ENCODE peak calls at places on chromosomes 16 and 17, in four cellular contexts. T is H1, J is GM23248, K is uterus. H is an unnamed sample.

GRCh38 chr17:8941520-8941919 is 24.0 kb downstream of the PIK3R5 start:
- DNase-seq in T (no peak), J (no peak), K (no peak), H (no peak)

GRCh38 chr16:86217891-86218270 is 292.4 kb upstream of the FOXF1 start:
- DNase-seq in T (no peak), J (no peak), K (no peak), H (no peak)

GRCh38 chr16:88967800-88968588 is 9.0 kb downstream of the CBFA2T3 start:
- DNase-seq in T (no peak), J (no peak), K (no peak), H (no peak)

GRCh38 chr16:19330801-19331484 is 45.4 kb downstream of the CLEC19A start:
- DNase-seq in T (no peak), J (peak; percentile 78), K (no peak), H (peak; percentile 78)

GRCh38 chr17:4559851-4560820 is at the start of gene GGT6:
- DNase-seq in T (no peak), J (no peak), K (no peak), H (peak; percentile 93)

GRCh38 chr17:76139801-76140660 is 1.0 kb downstream of the FOXJ1 start:
- DNase-seq in T (peak; percentile 73), J (peak; percentile 26), K (no peak), H (no peak)

GRCh38 chr17:40284085-40284713 is 3.5 kb upstream of the CDC6 start:
- DNase-seq in T (no peak), J (peak; percentile 85), K (no peak), H (no peak)

GRCh38 chr17:52606098-52606497 is 447.6 kb upstream of the CA10 start:
- DNase-seq in T (no peak), J (peak; percentile 0), K (no peak), H (no peak)

GRCh38 chr17:3809135-3809534 is 8.1 kb upstream of the ITGAE start:
- DNase-seq in T (no peak), J (no peak), K (no peak), H (no peak)

GRCh38 chr16:7506363-7506762 is 173.7 kb downstream of the RBFOX1 start:
- DNase-seq in T (no peak), J (no peak), K (no peak), H (no peak)

GRCh38 chr17:50298018-50298417 is 23.8 kb downstream of the TMEM92 start:
- DNase-seq in T (no peak), J (no peak), K (no peak), H (no peak)

GRCh38 chr17:58368860-58369213 is 16.8 kb upstream of the SUPT4H1 start:
- DNase-seq in T (no peak), J (no peak), K (no peak), H (no peak)

GRCh38 chr17:67779098-67779672 is 46.1 kb upstream of the BPTF start:
- DNase-seq in T (peak; percentile 84), J (peak; percentile 47), K (peak; percentile 19), H (peak; percentile 44)

GRCh38 chr16:20676268-20676828 is 21.1 kb downstream of the ACSM1 start:
- DNase-seq in T (no peak), J (no peak), K (peak; percentile 29), H (peak; percentile 33)

GRCh38 chr17:51860934-51861561 is 297.5 kb downstream of the CA10 start:
- DNase-seq in T (peak; percentile 81), J (peak; percentile 21), K (no peak), H (no peak)

GRCh38 chr17:11712445-11712844 is 114.2 kb downstream of the DNAH9 start:
- DNase-seq in T (no peak), J (no peak), K (no peak), H (no peak)

GRCh38 chr17:42598905-42599304 is 10.3 kb downstream of the RETREG3 start:
- DNase-seq in T (no peak), J (peak; percentile 23), K (no peak), H (peak; percentile 33)

GRCh38 chr17:50514936-50515702 is 6.9 kb downstream of the MYCBPAP start:
- DNase-seq in T (no peak), J (peak; percentile 72), K (no peak), H (no peak)

GRCh38 chr16:65521685-65522338 is 399.9 kb upstream of the CDH11 start:
- DNase-seq in T (no peak), J (no peak), K (no peak), H (no peak)

GRCh38 chr17:16001498-16001897 is 1.9 kb downstream of the TTC19 start:
- DNase-seq in T (no peak), J (peak; percentile 30), K (no peak), H (no peak)

GRCh38 chr17:72294487-72294893 is 173.7 kb downstream of the SOX9 start:
- DNase-seq in T (no peak), J (no peak), K (no peak), H (no peak)

GRCh38 chr16:88912556-88912955 is 46.1 kb upstream of the PABPN1L start:
- DNase-seq in T (no peak), J (no peak), K (no peak), H (no peak)

GRCh38 chr16:49441366-49441780 is 67.8 kb downstream of the C16orf78 start:
- DNase-seq in T (peak; percentile 68), J (no peak), K (no peak), H (peak; percentile 47)

GRCh38 chr17:80529904-80530292 is 14.7 kb upstream of the RPTOR start:
- DNase-seq in T (no peak), J (no peak), K (no peak), H (no peak)

GRCh38 chr17:48603959-48604769 is 622 bp downstream of the HOXB6 start:
- DNase-seq in T (no peak), J (peak; percentile 73), K (no peak), H (no peak)
- H3K27me3 ChIP-seq in T (peaks cover 100% of the 10 kb centered on the region), J (peaks cover 2% of the 10 kb centered on the region), K (no peaks in the 10 kb centered on the region), H (peaks cover 100% of the 10 kb centered on the region)

DNA sequence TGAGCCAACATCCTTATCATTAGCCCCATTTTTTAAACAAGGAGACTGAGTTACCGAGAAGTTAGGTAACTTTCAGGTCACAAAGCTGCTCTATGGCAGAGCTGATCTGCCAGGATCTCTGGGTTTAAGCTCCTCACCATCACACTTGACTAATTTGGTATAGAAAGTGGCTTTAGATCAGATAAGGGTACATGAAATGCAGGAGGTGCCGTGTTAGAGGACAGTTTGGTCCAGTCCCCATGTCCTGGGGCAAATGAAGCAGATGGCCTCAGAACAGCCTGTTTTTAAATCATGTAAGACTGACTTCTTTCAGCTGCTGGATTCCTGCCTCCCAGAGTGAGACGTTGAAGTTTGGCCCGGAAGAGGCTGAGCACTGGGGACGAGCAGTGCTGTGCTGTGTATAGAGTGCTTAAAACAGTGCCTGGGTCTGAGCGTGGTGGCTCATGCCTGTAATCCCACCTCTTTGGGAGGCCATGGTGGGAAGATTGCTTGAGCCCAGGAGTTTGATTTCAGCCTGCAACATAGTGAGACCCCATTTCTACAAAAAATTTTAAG is 187.0 kb upstream of the CACNG3 start:
- DNase-seq in T (peak; percentile 28), J (no peak), K (no peak), H (no peak)
- H3K27ac ChIP-seq in T (no peak overlapping the region), J (no peak overlapping the region), K (no peak overlapping the region), H (no peak overlapping the region)

GRCh38 chr17:77786740-77787505 is 171.6 kb upstream of the TNRC6C start:
- DNase-seq in T (peak; percentile 68), J (peak; percentile 44), K (no peak), H (no peak)

GRCh38 chr17:77785526-77785925 is 173.0 kb upstream of the TNRC6C start:
- DNase-seq in T (no peak), J (no peak), K (no peak), H (no peak)

GRCh38 chr17:77783991-77784820 is 174.3 kb upstream of the TNRC6C start:
- DNase-seq in T (no peak), J (no peak), K (no peak), H (no peak)

GRCh38 chr17:77782611-77783010 is 175.9 kb upstream of the TNRC6C start:
- DNase-seq in T (no peak), J (no peak), K (no peak), H (no peak)

GRCh38 chr17:77786090-77786489 is 172.4 kb upstream of the TNRC6C start:
- DNase-seq in T (no peak), J (no peak), K (no peak), H (no peak)
- H3K27me3 ChIP-seq in T (peaks cover 91% of the 10 kb centered on the region), J (peaks cover 40% of the 10 kb centered on the region), K (no peaks in the 10 kb centered on the region), H (no peaks in the 10 kb centered on the region)

GRCh38 chr17:74426551-74427047 is 5.3 kb upstream of the GPRC5C start:
- DNase-seq in T (no peak), J (peak; percentile 61), K (no peak), H (no peak)
- H3K27ac ChIP-seq in T (no peak overlapping the region), J (no peak overlapping the region), K (no peak overlapping the region), H (peak overlapping the region; percentile 99)

GRCh38 chr17:78957076-78957475 is 22.6 kb downstream of the LGALS3BP start:
- DNase-seq in T (no peak), J (peak; percentile 71), K (no peak), H (peak; percentile 46)

GRCh38 chr17:78953356-78954350 is 26.1 kb downstream of the LGALS3BP start:
- DNase-seq in T (no peak), J (peak; percentile 26), K (peak; percentile 59), H (no peak)

GRCh38 chr17:78958556-78959191 is 21.0 kb downstream of the LGALS3BP start:
- DNase-seq in T (no peak), J (peak; percentile 33), K (no peak), H (peak; percentile 71)

GRCh38 chr17:78954684-78955083 is 25.0 kb downstream of the LGALS3BP start:
- DNase-seq in T (no peak), J (no peak), K (no peak), H (no peak)

GRCh38 chr17:78956254-78956653 is 23.5 kb downstream of the LGALS3BP start:
- DNase-seq in T (no peak), J (no peak), K (no peak), H (no peak)
- H3K27me3 ChIP-seq in T (no peaks in the 10 kb centered on the region), J (no peaks in the 10 kb centered on the region), K (no peaks in the 10 kb centered on the region), H (no peaks in the 10 kb centered on the region)

DNA sequence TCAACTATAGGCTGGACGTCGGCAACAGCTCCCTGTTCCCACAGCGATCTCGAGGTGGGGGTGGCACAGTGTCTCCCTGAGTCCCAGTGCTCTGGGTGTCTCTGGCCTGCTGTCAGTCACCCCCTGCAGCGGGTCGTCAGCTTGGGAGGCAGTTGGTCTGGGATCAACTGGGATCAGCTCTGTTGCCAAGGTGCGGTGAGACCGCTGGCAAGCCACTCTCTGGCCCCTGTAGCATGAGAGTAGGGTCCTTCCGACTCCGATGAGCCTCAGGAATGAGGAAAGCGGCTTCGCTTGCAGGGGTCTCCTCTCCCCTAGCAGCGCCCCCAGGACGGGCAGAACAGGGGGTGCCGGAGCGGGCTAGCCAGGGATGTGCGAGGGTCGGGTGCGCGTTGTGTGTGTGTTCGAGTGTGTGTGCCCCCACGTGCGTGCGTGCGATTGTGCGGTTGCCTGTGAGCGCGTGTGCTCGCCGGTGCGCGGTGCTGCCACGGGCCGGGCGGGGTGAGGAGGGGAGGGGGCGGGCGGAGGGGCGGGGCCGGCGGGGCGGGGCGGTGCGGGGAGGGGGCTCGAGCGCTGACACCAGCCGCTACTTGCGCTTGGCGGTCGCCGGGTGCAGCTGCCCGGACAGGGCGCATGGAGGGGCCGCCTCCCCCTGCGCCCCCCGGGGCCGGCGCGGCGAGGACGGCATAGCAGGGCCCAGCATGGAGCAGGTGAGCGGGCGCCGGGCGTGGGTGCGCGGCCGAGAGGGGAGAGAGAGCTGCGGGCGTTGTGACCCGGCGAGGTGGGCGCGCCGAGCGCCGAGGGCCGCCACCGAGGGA is 9.4 kb upstream of the ARHGAP23 start:
- DNase-seq in T (peak; percentile 73), J (peak; percentile 42), K (no peak), H (no peak)
- H3K27ac ChIP-seq in T (no peak overlapping the region), J (no peak overlapping the region), K (no peak overlapping the region), H (peak overlapping the region; percentile 24)